ENCODE peak calls at places on chromosomes 4 and X, in eight cellular contexts. G is activated CD4-positive, alpha-beta memory T cell treated with anti-CD3 and anti-CD28 coated beads for 36 hours; C is activated T-cell treated with anti-CD3 and anti-CD28 coated beads, Interleukin-2, amount 50 U/mL, for 24 hours; K is GM04504; B is ACHN; S is HFF-Myc; R is endodermal cell; V is T1000. H is an unnamed sample.

GRCh38 chrX:122113376-122113775 is 1066.0 kb downstream of the GLUD2 start:
- DNase-seq in G (no peak), C (no peak), K (no peak), B (no peak), S (no peak), R (peak; percentile 83), V (no peak), H (no peak)

GRCh38 chr4:168421055-168421454 is 59.2 kb downstream of the DDX60L start:
- DNase-seq in G (no peak), C (no peak), K (no peak), B (no peak), S (no peak), R (no peak), V (no peak), H (no peak)

GRCh38 chr4:101356928-101357327 is 9.6 kb upstream of the PPP3CA start:
- DNase-seq in G (no peak), C (no peak), K (peak; percentile 84), B (peak; percentile 85), S (peak; percentile 89), R (no peak), V (peak; percentile 64), H (no peak)

GRCh38 chr4:53186714-53187358 is 179.0 kb downstream of the SCFD2 start:
- DNase-seq in G (no peak), C (no peak), K (no peak), B (no peak), S (no peak), R (no peak), V (no peak), H (no peak)

GRCh38 chrX:39988496-39988895 is 109.3 kb downstream of the BCOR start:
- DNase-seq in G (no peak), C (no peak), K (no peak), B (no peak), S (no peak), R (no peak), V (no peak), H (no peak)

GRCh38 chrX:16870861-16871584 is 861 bp upstream of the RBBP7 start:
- DNase-seq in G (peak; percentile 11), C (no peak), K (no peak), B (no peak), S (no peak), R (peak; percentile 88), V (no peak), H (peak; percentile 18)

GRCh38 chrX:71911023-71911730 is 532 bp downstream of the NHSL2 start:
- DNase-seq in G (peak; percentile 38), C (peak; percentile 64), K (no peak), B (peak; percentile 3), S (no peak), R (peak; percentile 87), V (no peak), H (peak; percentile 2)

GRCh38 chrX:118595501-118596042 is 100.0 kb downstream of the DOCK11 start:
- DNase-seq in G (no peak), C (no peak), K (no peak), B (no peak), S (no peak), R (no peak), V (no peak), H (no peak)

GRCh38 chr4:161642708-161643107 is 521.1 kb downstream of the FSTL5 start:
- DNase-seq in G (no peak), C (no peak), K (no peak), B (peak; percentile 4), S (no peak), R (no peak), V (no peak), H (no peak)

GRCh38 chr4:36037127-36037526 is 207.2 kb downstream of the ARAP2 start:
- DNase-seq in G (no peak), C (no peak), K (no peak), B (no peak), S (no peak), R (no peak), V (no peak), H (no peak)

GRCh38 chrX:116526010-116526409 is 63.2 kb upstream of the CT83 start:
- DNase-seq in G (no peak), C (no peak), K (no peak), B (no peak), S (no peak), R (no peak), V (no peak), H (no peak)

GRCh38 chr4:143352720-143353119 is 16.0 kb downstream of the GAB1 start:
- DNase-seq in G (no peak), C (no peak), K (no peak), B (no peak), S (no peak), R (no peak), V (no peak), H (no peak)

GRCh38 chr4:2257361-2258001 is 4.4 kb downstream of the MXD4 start:
- DNase-seq in G (peak; percentile 5), C (peak; percentile 27), K (no peak), B (no peak), S (no peak), R (peak; percentile 40), V (no peak), H (no peak)

GRCh38 chr4:72209600-72209999 is 177.8 kb downstream of the NPFFR2 start:
- DNase-seq in G (no peak), C (no peak), K (no peak), B (no peak), S (no peak), R (no peak), V (no peak), H (no peak)

GRCh38 chr4:74920704-74921103 is 12.2 kb upstream of the PARM1 start:
- DNase-seq in G (no peak), C (no peak), K (no peak), B (no peak), S (no peak), R (no peak), V (no peak), H (no peak)

GRCh38 chr4:182575225-182575624 is 332.0 kb downstream of the TENM3 start:
- DNase-seq in G (no peak), C (no peak), K (no peak), B (no peak), S (no peak), R (no peak), V (no peak), H (no peak)

GRCh38 chr4:36051634-36052033 is 192.7 kb downstream of the ARAP2 start:
- DNase-seq in G (no peak), C (no peak), K (no peak), B (no peak), S (no peak), R (no peak), V (no peak), H (no peak)

GRCh38 chr4:62709618-62710252 is 1509.6 kb downstream of the ADGRL3 start:
- DNase-seq in G (no peak), C (no peak), K (no peak), B (peak; percentile 45), S (no peak), R (no peak), V (no peak), H (no peak)

GRCh38 chr4:143184503-143185252 is at the start of gene USP38:
- DNase-seq in G (peak; percentile 96), C (peak; percentile 90), K (peak; percentile 90), B (peak; percentile 92), S (peak; percentile 78), R (peak; percentile 96), V (peak; percentile 78), H (peak; percentile 77)

GRCh38 chr4:169439244-169439643 is 168.5 kb upstream of the SH3RF1 start:
- DNase-seq in G (no peak), C (no peak), K (no peak), B (no peak), S (no peak), R (no peak), V (no peak), H (no peak)

GRCh38 chrX:101287402-101287801 is 3.7 kb downstream of the TAF7L start:
- DNase-seq in G (no peak), C (no peak), K (peak; percentile 18), B (peak; percentile 29), S (peak; percentile 11), R (no peak), V (no peak), H (no peak)

GRCh38 chr4:145933134-145933533 is 5.5 kb downstream of the ZNF827 start:
- DNase-seq in G (no peak), C (no peak), K (no peak), B (no peak), S (no peak), R (no peak), V (no peak), H (no peak)

GRCh38 chr4:7686166-7686870 is 251.6 kb upstream of the PSAPL1 start:
- DNase-seq in G (no peak), C (no peak), K (no peak), B (no peak), S (no peak), R (no peak), V (no peak), H (no peak)

H was measured in CD4-positive, alpha-beta T cell.